ENCODE peak calls at places on chromosomes 5 and 9, in ten cellular contexts. I is transverse colon; G is PC-3; M is gastrocnemius medialis; C is CD8-positive, alpha-beta T cell; A is A673; B is lower lobe of right lung; E is spleen; S is heart right ventricle; T is IMR-90. K is an unnamed sample.
A peak's percentile ranks its signal among the peaks of the same experiment; 100 is the strongest.

GRCh38 chr5:72988769-72989168 is 32.9 kb downstream of the FCHO2 start:
- DNase-seq in I (no peak), G (no peak), M (no peak), C (no peak), A (no peak), B (no peak), E (no peak), S (no peak), T (peak; percentile 10), K (no peak)

GRCh38 chr5:42912184-42912766 is 100.6 kb upstream of the SELENOP start:
- DNase-seq in I (no peak), G (peak; percentile 88), M (no peak), C (peak; percentile 63), A (peak; percentile 72), B (no peak), E (no peak), S (no peak), T (peak; percentile 72), K (no peak)

GRCh38 chr5:139690385-139691274 is 42.5 kb downstream of the CXXC5 start:
- DNase-seq in I (no peak), G (no peak), M (no peak), C (no peak), A (peak; percentile 78), B (no peak), E (peak; percentile 81), S (no peak), T (peak; percentile 61), K (no peak)

GRCh38 chr9:129551393-129551973 is 69.4 kb downstream of the C9orf50 start:
- DNase-seq in I (no peak), G (no peak), M (no peak), C (no peak), A (no peak), B (no peak), E (no peak), S (no peak), T (no peak), K (no peak)

GRCh38 chr9:4118666-4119065 is 181.2 kb downstream of the GLIS3 start:
- DNase-seq in I (no peak), G (no peak), M (no peak), C (no peak), A (no peak), B (no peak), E (no peak), S (no peak), T (no peak), K (peak; percentile 17)

GRCh38 chr5:41097642-41098041 is 26.5 kb upstream of the MROH2B start:
- DNase-seq in I (no peak), G (no peak), M (no peak), C (no peak), A (no peak), B (no peak), E (no peak), S (peak; percentile 9), T (no peak), K (no peak)

GRCh38 chr9:125600194-125600593 is 106.8 kb downstream of the MAPKAP1 start:
- DNase-seq in I (peak; percentile 54), G (no peak), M (no peak), C (no peak), A (peak; percentile 19), B (no peak), E (no peak), S (no peak), T (no peak), K (no peak)

GRCh38 chr5:138832218-138832617 is 42.9 kb downstream of the LRRTM2 start:
- DNase-seq in I (no peak), G (no peak), M (no peak), C (no peak), A (no peak), B (no peak), E (no peak), S (no peak), T (no peak), K (no peak)

DNA sequence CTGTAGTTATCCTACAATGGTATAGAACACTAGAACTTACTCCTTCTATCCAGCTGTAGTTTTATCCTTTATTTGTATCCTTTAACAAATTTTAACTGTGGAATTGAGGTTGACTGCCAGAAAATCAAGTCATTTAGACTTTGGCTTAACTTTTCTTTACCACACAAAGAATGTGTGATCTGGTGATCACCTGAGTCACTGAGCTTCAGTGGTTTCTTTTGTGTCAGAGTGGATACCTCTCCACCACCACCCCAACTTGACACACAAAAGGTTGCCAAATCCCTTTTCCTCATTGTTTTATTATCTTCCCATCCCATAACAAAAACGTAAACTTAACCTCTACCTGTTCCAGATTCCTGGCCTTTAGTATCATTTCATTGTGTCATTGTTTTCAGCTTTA is 5.5 kb downstream of the OTULIN start:
- DNase-seq in I (no peak), G (peak; percentile 64), M (no peak), C (no peak), A (no peak), B (no peak), E (no peak), S (no peak), T (peak; percentile 25), K (no peak)
- H3K4me3 ChIP-seq in I (no peak overlapping the region), G (no peak overlapping the region), M (no peak overlapping the region), C (no peak overlapping the region), A (no peak overlapping the region), B (no peak overlapping the region), E (no peak overlapping the region), S (no peak overlapping the region), T (no peak overlapping the region), K (no peak overlapping the region)

GRCh38 chr5:178307266-178308045 is 74.9 kb upstream of the PHYKPL start:
- DNase-seq in I (no peak), G (no peak), M (peak; percentile 7), C (no peak), A (no peak), B (peak; percentile 42), E (peak; percentile 49), S (no peak), T (no peak), K (peak; percentile 24)

GRCh38 chr5:178306430-178307225 is 74.0 kb upstream of the PHYKPL start:
- DNase-seq in I (no peak), G (no peak), M (peak; percentile 6), C (no peak), A (no peak), B (peak; percentile 28), E (peak; percentile 64), S (no peak), T (no peak), K (peak; percentile 28)

GRCh38 chr5:178304016-178304415 is 71.4 kb upstream of the PHYKPL start:
- DNase-seq in I (no peak), G (no peak), M (no peak), C (no peak), A (no peak), B (peak; percentile 19), E (peak; percentile 33), S (no peak), T (no peak), K (peak; percentile 35)

GRCh38 chr5:178305801-178306200 is 73.2 kb upstream of the PHYKPL start:
- DNase-seq in I (no peak), G (no peak), M (peak; percentile 2), C (no peak), A (no peak), B (peak; percentile 12), E (peak; percentile 56), S (no peak), T (no peak), K (peak; percentile 19)

DNA sequence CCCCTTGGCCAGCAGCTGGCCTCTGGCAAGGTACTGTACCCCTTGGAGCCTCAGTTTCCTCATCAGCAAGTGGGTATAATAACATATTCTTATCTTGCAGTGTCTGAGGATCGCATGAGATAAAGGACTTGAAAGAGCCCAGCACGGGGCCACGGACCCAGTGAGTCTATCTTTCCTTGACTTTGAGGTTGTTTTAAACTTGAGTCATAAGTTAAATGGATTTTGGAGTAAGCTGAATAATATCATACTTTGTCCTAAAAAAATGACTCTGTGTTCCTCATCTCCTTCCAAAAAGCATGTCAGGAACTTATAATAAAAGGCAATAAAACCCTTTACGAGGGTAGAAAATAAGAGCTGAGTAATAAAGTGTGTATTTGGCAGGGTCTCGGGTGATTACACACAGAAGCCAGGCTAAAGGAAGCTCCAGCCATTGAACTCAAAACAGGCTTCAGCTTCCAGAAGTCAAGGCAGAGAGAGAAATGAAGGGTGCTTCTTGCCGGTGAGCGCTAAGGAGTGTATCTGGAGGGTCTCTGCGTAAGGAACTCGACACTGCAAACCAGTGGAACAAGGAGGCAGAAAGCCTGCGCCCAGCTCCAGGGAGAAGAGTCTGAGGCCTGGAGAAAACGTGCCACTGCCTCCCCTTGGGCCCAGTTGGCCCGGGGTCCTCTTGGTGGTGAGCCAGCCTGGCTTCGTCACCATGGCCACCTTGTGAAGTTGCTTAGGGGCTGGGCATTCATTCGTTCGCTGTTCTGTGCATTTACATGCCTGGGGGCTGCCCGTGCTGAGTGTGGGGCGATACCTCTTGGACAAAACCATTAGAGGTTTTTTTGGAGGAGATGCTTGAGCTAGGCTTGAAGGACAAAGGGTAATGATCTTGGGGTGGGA is 72.4 kb upstream of the PHYKPL start:
- DNase-seq in I (no peak), G (peak; percentile 82), M (peak; percentile 5), C (no peak), A (no peak), B (peak; percentile 22), E (peak; percentile 42), S (no peak), T (no peak), K (peak; percentile 15)
- H3K9me3 ChIP-seq in I (no peaks in the 10 kb centered on the region), G (no peaks in the 10 kb centered on the region), M (no peaks in the 10 kb centered on the region), C (no peaks in the 10 kb centered on the region), A (no peaks in the 10 kb centered on the region), B (no peaks in the 10 kb centered on the region), E (no peaks in the 10 kb centered on the region), S (no peaks in the 10 kb centered on the region), T (peaks cover 13% of the 10 kb centered on the region), K (no peaks in the 10 kb centered on the region)

DNA sequence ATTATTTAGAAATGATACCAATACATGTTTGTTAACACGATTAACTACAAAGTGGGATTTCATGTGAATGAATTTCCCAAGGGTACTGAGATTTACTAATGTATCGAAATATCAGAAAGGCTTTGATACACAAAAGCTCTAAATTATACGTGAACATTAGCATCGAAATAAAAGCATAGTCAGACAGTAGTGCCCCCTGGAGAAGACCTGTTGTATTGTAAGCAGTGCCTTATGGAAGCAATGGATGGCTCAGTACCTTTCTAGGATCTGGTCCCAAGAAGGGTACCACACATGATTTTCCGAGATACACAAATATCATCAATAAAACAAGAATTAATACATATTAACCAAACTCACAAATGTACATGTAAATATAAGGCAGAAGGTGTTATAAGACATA is 153.8 kb downstream of the CDH12 start:
- DNase-seq in I (no peak), G (no peak), M (no peak), C (no peak), A (peak; percentile 6), B (no peak), E (no peak), S (no peak), T (peak; percentile 4), K (no peak)
- TF ChIP-seq CTCF in I (no peak), G (peak; percentile 20), M (no peak), C (no peak), A (peak; percentile 34), B (no peak), E (no peak), S (no peak), T (peak; percentile 40), K (no peak)

GRCh38 chr9:76153372-76153771 is 240.9 kb downstream of the RFK start:
- DNase-seq in I (no peak), G (no peak), M (no peak), C (no peak), A (no peak), B (no peak), E (no peak), S (no peak), T (no peak), K (no peak)

GRCh38 chr9:76150016-76150415 is 244.2 kb downstream of the RFK start:
- DNase-seq in I (no peak), G (no peak), M (no peak), C (no peak), A (no peak), B (no peak), E (no peak), S (no peak), T (no peak), K (no peak)

GRCh38 chr9:76155361-76155760 is 238.9 kb downstream of the RFK start:
- DNase-seq in I (no peak), G (no peak), M (no peak), C (no peak), A (no peak), B (no peak), E (no peak), S (no peak), T (no peak), K (no peak)

GRCh38 chr9:76151267-76151666 is 243.0 kb downstream of the RFK start:
- DNase-seq in I (no peak), G (no peak), M (no peak), C (no peak), A (no peak), B (no peak), E (no peak), S (no peak), T (no peak), K (no peak)

GRCh38 chr9:76153902-76154629 is 240.2 kb downstream of the RFK start:
- DNase-seq in I (peak; percentile 15), G (no peak), M (no peak), C (no peak), A (no peak), B (no peak), E (no peak), S (no peak), T (no peak), K (no peak)
- H3K4me3 ChIP-seq in I (no peak overlapping the region), G (no peak overlapping the region), M (no peak overlapping the region), C (no peak overlapping the region), A (no peak overlapping the region), B (no peak overlapping the region), E (no peak overlapping the region), S (no peak overlapping the region), T (no peak overlapping the region), K (no peak overlapping the region)

K was measured in left lung.